ENCODE peak calls at places on chromosomes 1 and 21, in seven cellular contexts. A is cardiac muscle cell, X is neural crest cell, K is vagina, E is HFF-Myc, C is cardiac fibroblast, N is brain microvascular endothelial cell. O is an unnamed sample.

GRCh38 chr1:42043182-42043581 is 110.0 kb upstream of the GUCA2B start:
- DNase-seq in A (peak; percentile 49), X (no peak), K (no peak), E (no peak), C (peak; percentile 8), N (no peak), O (no peak)

GRCh38 chr21:42316891-42317290 is 1.7 kb upstream of the TFF3 start:
- DNase-seq in A (no peak), X (no peak), K (peak; percentile 84), E (no peak), C (no peak), N (no peak), O (no peak)

GRCh38 chr1:39210649-39211048 is 6.2 kb downstream of the MACF1 start:
- DNase-seq in A (no peak), X (no peak), K (no peak), E (no peak), C (no peak), N (no peak), O (no peak)

GRCh38 chr1:224377676-224378006 is 21.0 kb downstream of the CNIH4 start:
- DNase-seq in A (peak; percentile 36), X (no peak), K (no peak), E (no peak), C (peak; percentile 21), N (peak; percentile 38), O (no peak)

GRCh38 chr1:100868364-100868995 is 26.2 kb downstream of the EXTL2 start:
- DNase-seq in A (peak; percentile 73), X (no peak), K (no peak), E (no peak), C (peak; percentile 74), N (no peak), O (no peak)

GRCh38 chr1:246155923-246156322 is 351.2 kb downstream of the SMYD3 start:
- DNase-seq in A (peak; percentile 69), X (no peak), K (no peak), E (no peak), C (peak; percentile 46), N (no peak), O (no peak)

GRCh38 chr21:45226540-45227326 is 61.0 kb downstream of the POFUT2 start:
- DNase-seq in A (no peak), X (no peak), K (no peak), E (no peak), C (no peak), N (no peak), O (no peak)

GRCh38 chr1:220326578-220326977 is 54.3 kb upstream of the RAB3GAP2 start:
- DNase-seq in A (no peak), X (no peak), K (no peak), E (peak; percentile 9), C (no peak), N (peak; percentile 10), O (no peak)

GRCh38 chr21:18772404-18772803 is 368.8 kb upstream of the TMPRSS15 start:
- DNase-seq in A (no peak), X (no peak), K (no peak), E (no peak), C (peak; percentile 3), N (no peak), O (no peak)

GRCh38 chr1:147083919-147084272 is 88.4 kb downstream of the PRKAB2 start:
- DNase-seq in A (no peak), X (no peak), K (no peak), E (no peak), C (no peak), N (no peak), O (peak; percentile 34)

GRCh38 chr1:73947009-73947408 is 251.0 kb downstream of the LRRIQ3 start:
- DNase-seq in A (no peak), X (no peak), K (no peak), E (no peak), C (no peak), N (no peak), O (no peak)

GRCh38 chr21:37829447-37829846 is 86.8 kb downstream of the KCNJ6 start:
- DNase-seq in A (peak; percentile 5), X (no peak), K (no peak), E (no peak), C (peak; percentile 15), N (peak; percentile 24), O (no peak)

GRCh38 chr1:8204823-8205222 is 113.1 kb upstream of the SLC45A1 start:
- DNase-seq in A (peak; percentile 56), X (no peak), K (no peak), E (no peak), C (peak; percentile 66), N (no peak), O (no peak)

GRCh38 chr1:42403880-42404400 is 23.3 kb downstream of the RIMKLA start:
- DNase-seq in A (no peak), X (no peak), K (no peak), E (no peak), C (no peak), N (no peak), O (no peak)

GRCh38 chr1:67883069-67883468 is 49.8 kb upstream of the GNG12 start:
- DNase-seq in A (peak; percentile 56), X (no peak), K (no peak), E (no peak), C (peak; percentile 58), N (peak; percentile 88), O (no peak)

GRCh38 chr21:16587141-16587570 is 857.4 kb downstream of the USP25 start:
- DNase-seq in A (peak; percentile 87), X (no peak), K (no peak), E (no peak), C (peak; percentile 80), N (peak; percentile 77), O (no peak)

GRCh38 chr1:239593527-239593926 is 207.2 kb downstream of the CHRM3 start:
- DNase-seq in A (no peak), X (no peak), K (no peak), E (no peak), C (no peak), N (no peak), O (no peak)

GRCh38 chr1:98086796-98087195 is 166.0 kb upstream of the DPYD start:
- DNase-seq in A (peak; percentile 97), X (no peak), K (no peak), E (peak; percentile 85), C (peak; percentile 96), N (peak; percentile 96), O (no peak)

GRCh38 chr1:86507935-86508582 is 38.8 kb upstream of the CLCA4 start:
- DNase-seq in A (peak; percentile 70), X (no peak), K (no peak), E (no peak), C (peak; percentile 69), N (peak; percentile 42), O (no peak)

GRCh38 chr1:36865080-36865900 is 169.0 kb downstream of the GRIK3 start:
- DNase-seq in A (no peak), X (no peak), K (no peak), E (no peak), C (no peak), N (no peak), O (no peak)

GRCh38 chr1:30732277-30732996 is 9.1 kb upstream of the MATN1 start:
- DNase-seq in A (no peak), X (no peak), K (no peak), E (no peak), C (no peak), N (no peak), O (no peak)

GRCh38 chr1:162302660-162303344 is 73.9 kb downstream of the SPATA46 start:
- DNase-seq in A (peak; percentile 43), X (no peak), K (no peak), E (peak; percentile 46), C (peak; percentile 17), N (peak; percentile 54), O (no peak)

GRCh38 chr1:235820059-235820458 is 46.6 kb downstream of the LYST start:
- DNase-seq in A (no peak), X (no peak), K (no peak), E (no peak), C (no peak), N (no peak), O (no peak)

GRCh38 chr1:235822685-235823084 is 44.0 kb downstream of the LYST start:
- DNase-seq in A (no peak), X (no peak), K (no peak), E (no peak), C (peak; percentile 8), N (no peak), O (no peak)

GRCh38 chr1:235823684-235824083 is 43.0 kb downstream of the LYST start:
- DNase-seq in A (no peak), X (no peak), K (no peak), E (no peak), C (no peak), N (no peak), O (no peak)

GRCh38 chr1:235818632-235819136 is 48.0 kb downstream of the LYST start:
- DNase-seq in A (peak; percentile 4), X (no peak), K (no peak), E (no peak), C (peak; percentile 7), N (no peak), O (no peak)

DNA sequence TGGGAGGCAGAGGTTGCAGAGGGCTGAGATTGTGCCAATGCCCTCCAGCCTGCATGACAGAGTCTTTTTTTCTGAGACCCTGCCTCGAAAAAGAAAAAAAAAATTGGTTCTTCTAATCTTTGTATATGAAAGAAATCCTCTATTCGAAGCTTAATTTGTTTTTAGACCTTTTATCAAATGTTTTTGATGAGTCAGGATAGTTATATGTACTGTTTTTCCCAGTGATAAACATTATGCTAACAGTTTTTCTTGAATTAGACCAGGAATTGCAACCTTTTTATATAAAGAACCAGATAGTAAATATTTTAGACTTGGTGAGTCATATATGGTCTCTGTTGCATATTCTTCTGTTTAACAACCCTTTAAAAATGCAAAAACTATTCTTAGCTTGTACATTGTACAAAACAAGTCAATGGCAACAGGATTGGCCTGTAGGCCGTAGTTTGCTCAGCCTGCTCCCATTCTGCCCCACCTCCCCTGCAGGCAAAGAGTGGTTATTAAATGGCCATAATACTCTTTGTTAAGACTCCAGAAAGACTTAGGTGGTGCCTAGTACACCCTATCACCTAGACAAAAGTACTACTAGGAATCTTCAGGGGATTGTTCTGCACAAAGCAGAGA is 45.2 kb downstream of the LYST start:
- DNase-seq in A (peak; percentile 32), X (no peak), K (no peak), E (no peak), C (peak; percentile 55), N (peak; percentile 61), O (no peak)
- TF ChIP-seq CTCF in A (no peak), X (no peak), K (no peak), E (no peak), C (no peak), N (peak; percentile 32), O (no peak)

GRCh38 chr1:92980732-92981647 is 19.7 kb upstream of the DIPK1A start:
- DNase-seq in A (no peak), X (no peak), K (no peak), E (no peak), C (no peak), N (no peak), O (no peak)
- TF ChIP-seq CTCF in A (no peak), X (no peak), K (no peak), E (no peak), C (no peak), N (no peak), O (no peak)

DNA sequence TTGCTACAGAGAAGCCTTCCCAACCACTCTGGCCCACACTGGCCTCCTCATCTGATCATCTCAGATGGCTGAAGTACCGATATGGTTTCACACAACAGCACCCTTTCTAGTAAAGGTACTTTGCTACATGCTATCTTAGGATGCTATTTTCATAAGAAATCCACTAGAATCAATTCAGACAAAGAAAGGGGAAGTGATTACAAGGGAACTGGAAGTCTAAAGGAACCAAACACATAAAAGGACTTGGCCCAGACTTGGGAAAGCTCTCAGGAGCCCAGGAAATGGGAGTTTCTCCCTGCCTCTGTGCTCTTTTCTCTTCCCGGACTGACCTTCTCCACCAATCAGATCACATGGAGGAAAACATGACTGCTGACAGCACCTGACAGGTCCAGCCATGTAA is 12.8 kb upstream of the FOXE3 start:
- DNase-seq in A (no peak), X (no peak), K (no peak), E (no peak), C (no peak), N (no peak), O (no peak)
- TF ChIP-seq CTCF in A (no peak), X (no peak), K (no peak), E (no peak), C (no peak), N (no peak), O (no peak)

GRCh38 chr1:212284744-212285684 is at the start of gene PPP2R5A:
- DNase-seq in A (peak; percentile 100), X (peak; percentile 92), K (peak; percentile 99), E (peak; percentile 93), C (peak; percentile 100), N (peak; percentile 99), O (peak; percentile 96)
- TF ChIP-seq CTCF in A (peak; percentile 12), X (peak; percentile 47), K (no peak), E (no peak), C (peak; percentile 3), N (peak; percentile 11), O (no peak)

O was measured in activated B cell treated with CpG ODN at 0.5 μM for 24 hours.